ENCODE peak calls at places on chromosomes 4 and X, in four cellular contexts. One of them, this sample, is unnamed.

GRCh38 chr4:110055014-110055768 is 142.5 kb downstream of the EGF start:
- DNase-seq in foreskin keratinocyte: no peak
- DNase-seq in anterior cingulate cortex: peak; percentile 19
- DNase-seq in nucleus accumbens: no peak
- DNase-seq in this sample: no peak

GRCh38 chrX:1932231-1932630 is 317.4 kb downstream of the ASMT start:
- DNase-seq in foreskin keratinocyte: no peak
- DNase-seq in anterior cingulate cortex: no peak
- DNase-seq in nucleus accumbens: no peak
- DNase-seq in this sample: no peak

GRCh38 chr4:40909363-40909876 is 159.7 kb downstream of the NSUN7 start:
- DNase-seq in foreskin keratinocyte: peak; percentile 84
- DNase-seq in nucleus accumbens: no peak
- DNase-seq in anterior cingulate cortex: no peak
- DNase-seq in this sample: peak; percentile 67

GRCh38 chr4:41882622-41883347 is 52.4 kb upstream of the TMEM33 start:
- DNase-seq in anterior cingulate cortex: no peak
- DNase-seq in nucleus accumbens: no peak
- DNase-seq in foreskin keratinocyte: peak; percentile 13
- DNase-seq in this sample: no peak

GRCh38 chr4:51894246-51894645 is 51.3 kb downstream of the DCUN1D4 start:
- DNase-seq in nucleus accumbens: no peak
- DNase-seq in anterior cingulate cortex: no peak
- DNase-seq in foreskin keratinocyte: peak; percentile 13
- DNase-seq in this sample: no peak

GRCh38 chr4:144748814-144749555 is 103.0 kb downstream of the HHIP start:
- DNase-seq in foreskin keratinocyte: no peak
- DNase-seq in nucleus accumbens: no peak
- DNase-seq in anterior cingulate cortex: no peak
- DNase-seq in this sample: no peak

GRCh38 chr4:139129206-139129605 is 47.8 kb downstream of the ELF2 start:
- DNase-seq in anterior cingulate cortex: no peak
- DNase-seq in nucleus accumbens: no peak
- DNase-seq in foreskin keratinocyte: no peak
- DNase-seq in this sample: no peak

GRCh38 chr4:132866616-132867015 is 282.5 kb upstream of the PCDH10 start:
- DNase-seq in nucleus accumbens: no peak
- DNase-seq in foreskin keratinocyte: no peak
- DNase-seq in anterior cingulate cortex: no peak
- DNase-seq in this sample: no peak

GRCh38 chr4:31905363-31905762 is 1185.2 kb downstream of the PCDH7 start:
- DNase-seq in nucleus accumbens: no peak
- DNase-seq in anterior cingulate cortex: no peak
- DNase-seq in foreskin keratinocyte: no peak
- DNase-seq in this sample: no peak

GRCh38 chr4:11746734-11747133 is 318.0 kb upstream of the HS3ST1 start:
- DNase-seq in foreskin keratinocyte: peak; percentile 57
- DNase-seq in anterior cingulate cortex: no peak
- DNase-seq in nucleus accumbens: no peak
- DNase-seq in this sample: no peak

GRCh38 chr4:10123227-10124101 is 6.9 kb upstream of the WDR1 start:
- DNase-seq in anterior cingulate cortex: no peak
- DNase-seq in foreskin keratinocyte: no peak
- DNase-seq in nucleus accumbens: no peak
- DNase-seq in this sample: no peak

GRCh38 chr4:47031011-47031678 is at the start of gene GABRB1:
- DNase-seq in nucleus accumbens: peak; percentile 75
- DNase-seq in foreskin keratinocyte: peak; percentile 62
- DNase-seq in anterior cingulate cortex: peak; percentile 57
- DNase-seq in this sample: no peak

GRCh38 chr4:172173206-172173605 is 360.0 kb downstream of the GALNTL6 start:
- DNase-seq in nucleus accumbens: peak; percentile 10
- DNase-seq in anterior cingulate cortex: no peak
- DNase-seq in foreskin keratinocyte: no peak
- DNase-seq in this sample: no peak

GRCh38 chr4:6362896-6363295 is 93.2 kb downstream of the WFS1 start:
- DNase-seq in anterior cingulate cortex: no peak
- DNase-seq in foreskin keratinocyte: no peak
- DNase-seq in nucleus accumbens: no peak
- DNase-seq in this sample: no peak

GRCh38 chr4:169079942-169080827 is 70.1 kb upstream of the CBR4 start:
- DNase-seq in foreskin keratinocyte: no peak
- DNase-seq in nucleus accumbens: no peak
- DNase-seq in anterior cingulate cortex: peak; percentile 31
- DNase-seq in this sample: peak; percentile 68

GRCh38 chr4:2483237-2483636 is 14.3 kb downstream of the RNF4 start:
- DNase-seq in anterior cingulate cortex: no peak
- DNase-seq in foreskin keratinocyte: no peak
- DNase-seq in nucleus accumbens: no peak
- DNase-seq in this sample: no peak

GRCh38 chr4:174559894-174560293 is 37.6 kb upstream of the HPGD start:
- DNase-seq in nucleus accumbens: no peak
- DNase-seq in anterior cingulate cortex: no peak
- DNase-seq in foreskin keratinocyte: no peak
- DNase-seq in this sample: no peak

GRCh38 chrX:112636951-112637541 is 42.7 kb downstream of the LHFPL1 start:
- DNase-seq in foreskin keratinocyte: no peak
- DNase-seq in anterior cingulate cortex: no peak
- DNase-seq in nucleus accumbens: no peak
- DNase-seq in this sample: no peak

GRCh38 chr4:129095811-129096454 is at the start of gene C4orf33:
- DNase-seq in anterior cingulate cortex: peak; percentile 63
- DNase-seq in foreskin keratinocyte: peak; percentile 78
- DNase-seq in nucleus accumbens: peak; percentile 27
- DNase-seq in this sample: peak; percentile 41

GRCh38 chr4:3462790-3463415 is at the start of gene DOK7:
- DNase-seq in foreskin keratinocyte: no peak
- DNase-seq in nucleus accumbens: no peak
- DNase-seq in anterior cingulate cortex: no peak
- DNase-seq in this sample: no peak

GRCh38 chr4:3215256-3215655 is 33.7 kb upstream of the MSANTD1 start:
- DNase-seq in nucleus accumbens: no peak
- DNase-seq in anterior cingulate cortex: no peak
- DNase-seq in foreskin keratinocyte: no peak
- DNase-seq in this sample: no peak

GRCh38 chr4:109921384-109921808 is 8.7 kb downstream of the EGF start:
- DNase-seq in anterior cingulate cortex: no peak
- DNase-seq in nucleus accumbens: no peak
- DNase-seq in foreskin keratinocyte: peak; percentile 94
- DNase-seq in this sample: peak; percentile 88

GRCh38 chr4:124710253-124710849 is 2.2 kb downstream of the ANKRD50 start:
- DNase-seq in nucleus accumbens: no peak
- DNase-seq in anterior cingulate cortex: no peak
- DNase-seq in foreskin keratinocyte: no peak
- DNase-seq in this sample: no peak

GRCh38 chr4:147960971-147961370 is 229.1 kb downstream of the ARHGAP10 start:
- DNase-seq in foreskin keratinocyte: no peak
- DNase-seq in nucleus accumbens: no peak
- DNase-seq in anterior cingulate cortex: no peak
- DNase-seq in this sample: no peak

GRCh38 chr4:74632634-74633033 is 161.7 kb downstream of the BTC start:
- DNase-seq in anterior cingulate cortex: no peak
- DNase-seq in foreskin keratinocyte: peak; percentile 99
- DNase-seq in nucleus accumbens: no peak
- DNase-seq in this sample: peak; percentile 96

GRCh38 chrX:134798472-134798871 is 140.2 kb upstream of the PLAC1 start:
- DNase-seq in foreskin keratinocyte: no peak
- DNase-seq in anterior cingulate cortex: no peak
- DNase-seq in nucleus accumbens: no peak
- DNase-seq in this sample: no peak

GRCh38 chr4:108685036-108685686 is 34.8 kb downstream of the OSTC start:
- DNase-seq in foreskin keratinocyte: peak; percentile 30
- DNase-seq in nucleus accumbens: no peak
- DNase-seq in anterior cingulate cortex: no peak
- DNase-seq in this sample: no peak

GRCh38 chrX:49915352-49916222 is 6.8 kb upstream of the CLCN5 start:
- DNase-seq in anterior cingulate cortex: no peak
- DNase-seq in nucleus accumbens: peak; percentile 0
- DNase-seq in foreskin keratinocyte: peak; percentile 17
- DNase-seq in this sample: no peak

GRCh38 chrX:139738581-139738980 is 30.6 kb upstream of the MCF2 start:
- DNase-seq in anterior cingulate cortex: no peak
- DNase-seq in foreskin keratinocyte: peak; percentile 45
- DNase-seq in nucleus accumbens: no peak
- DNase-seq in this sample: no peak